ENCODE peak calls at places on chromosomes 7 and 10, in four cellular contexts. X is dorsolateral prefrontal cortex, U is upper lobe of right lung, H is MM.1S. R is an unnamed sample.

GRCh38 chr10:71323407-71323806 is 4.3 kb downstream of the SLC29A3 start:
- DNase-seq in X (no peak), H (no peak), U (no peak), R (no peak)

GRCh38 chr7:4319280-4319679 is 362.8 kb upstream of the FOXK1 start:
- DNase-seq in H (no peak), U (no peak), X (no peak), R (no peak)

GRCh38 chr10:47372726-47373125 is 11.4 kb downstream of the ZNF488 start:
- DNase-seq in X (no peak), U (no peak), H (no peak), R (no peak)

GRCh38 chr10:119498889-119499864 is 43.3 kb downstream of the RGS10 start:
- DNase-seq in H (no peak), U (no peak), X (no peak), R (peak; percentile 60)

GRCh38 chr7:13990319-13990983 is 985 bp upstream of the ETV1 start:
- DNase-seq in U (peak; percentile 75), H (peak; percentile 54), X (no peak), R (no peak)

GRCh38 chr7:106537119-106537518 is 123.8 kb downstream of the CCDC71L start:
- DNase-seq in U (no peak), X (no peak), H (no peak), R (no peak)

GRCh38 chr7:30594055-30594539 is 581 bp upstream of the GARS1 start:
- DNase-seq in X (peak; percentile 34), H (no peak), U (peak; percentile 69), R (peak; percentile 53)

GRCh38 chr10:14904316-14904732 is 25.7 kb downstream of the SUV39H2 start:
- DNase-seq in X (no peak), H (peak; percentile 53), U (no peak), R (no peak)

GRCh38 chr7:11474902-11475585 is 357.0 kb downstream of the THSD7A start:
- DNase-seq in H (no peak), U (no peak), X (no peak), R (no peak)

GRCh38 chr7:132090444-132090843 is 485.8 kb downstream of the PLXNA4 start:
- DNase-seq in H (peak; percentile 17), X (no peak), U (no peak), R (no peak)

GRCh38 chr10:43683451-43684197 is 34.9 kb upstream of the ZNF32 start:
- DNase-seq in X (no peak), H (peak; percentile 9), U (no peak), R (no peak)

GRCh38 chr7:66642932-66643331 is 14.3 kb downstream of the KCTD7 start:
- DNase-seq in U (no peak), X (no peak), H (no peak), R (no peak)

GRCh38 chr7:142785841-142786250 is 15.1 kb downstream of the PRSS2 start:
- DNase-seq in X (no peak), U (no peak), H (no peak), R (no peak)

GRCh38 chr10:105761861-105762260 is 1120.8 kb downstream of the SORCS3 start:
- DNase-seq in H (no peak), X (no peak), U (no peak), R (no peak)

GRCh38 chr10:125694874-125695273 is 11.9 kb upstream of the TEX36 start:
- DNase-seq in X (no peak), U (no peak), H (no peak), R (no peak)

DNA sequence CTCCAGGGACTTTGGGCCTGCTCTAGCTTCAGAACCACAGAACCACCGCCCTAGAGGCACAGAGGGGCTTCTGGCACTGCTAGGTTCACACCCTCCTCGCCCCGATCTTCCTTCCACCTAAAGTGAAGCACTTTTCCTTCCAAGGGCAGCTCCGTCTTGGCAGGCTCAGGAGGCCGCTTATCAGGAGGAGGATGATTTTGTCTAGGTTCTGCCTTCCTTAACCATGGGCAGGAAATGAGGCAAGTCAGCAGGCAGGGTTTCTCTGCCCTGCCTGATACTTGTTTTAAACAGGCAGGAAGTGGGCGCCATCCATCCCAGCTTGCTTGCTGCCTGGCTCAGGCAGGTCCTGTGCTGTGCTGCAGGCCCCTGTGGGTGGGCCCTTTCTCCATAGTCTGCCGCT is 8.3 kb upstream of the ATP6V0E2 start:
- DNase-seq in U (no peak), X (no peak), H (peak; percentile 53), R (no peak)
- H3K4me3 ChIP-seq in U (no peak overlapping the region), X (no peak overlapping the region), H (no peak overlapping the region), R (no peak overlapping the region)

DNA sequence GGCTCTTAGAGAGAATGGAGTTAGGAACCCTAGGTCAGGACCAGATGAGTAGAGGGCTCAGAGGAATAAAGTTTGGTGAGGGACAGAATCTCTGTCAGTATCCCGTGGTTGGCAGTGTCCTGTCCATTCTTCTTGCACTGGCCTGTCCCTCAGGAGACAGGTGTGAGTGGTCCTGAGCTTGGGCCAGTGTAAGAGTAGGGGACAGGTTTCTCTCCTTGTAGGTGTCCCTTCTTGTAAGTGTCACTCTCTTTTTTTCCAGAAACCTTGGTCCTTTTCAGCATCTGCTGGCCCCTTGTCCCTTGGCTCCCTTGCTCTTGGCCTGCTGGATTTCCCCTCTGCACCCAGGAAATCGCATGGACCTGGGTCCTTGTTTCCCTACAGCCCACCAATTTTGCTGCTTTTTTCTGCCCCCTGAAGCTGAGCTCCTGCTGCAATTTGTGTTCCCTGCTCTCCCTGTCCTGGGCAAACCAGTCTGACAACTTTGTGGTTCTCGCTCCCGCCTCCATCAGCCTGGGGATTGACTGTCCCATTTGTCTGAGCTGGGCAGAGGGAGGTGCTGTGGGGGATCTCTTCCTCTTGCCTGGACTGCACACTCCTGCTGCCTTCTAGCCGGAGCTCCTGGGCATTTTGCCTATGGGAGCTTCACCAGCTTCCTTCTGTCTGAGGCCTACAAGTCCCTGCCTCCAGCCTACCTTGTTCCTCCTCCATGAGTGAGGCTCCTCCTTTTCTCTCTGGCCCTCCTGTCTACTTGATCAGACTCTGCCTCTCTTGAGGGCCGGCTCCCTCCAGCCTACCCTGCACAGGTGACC is 6.5 kb downstream of the TSPAN14 start:
- DNase-seq in X (peak; percentile 78), U (peak; percentile 85), H (no peak), R (no peak)
- H3K4me3 ChIP-seq in X (no peak overlapping the region), U (peak overlapping the region; percentile 34), H (no peak overlapping the region), R (no peak overlapping the region)

DNA sequence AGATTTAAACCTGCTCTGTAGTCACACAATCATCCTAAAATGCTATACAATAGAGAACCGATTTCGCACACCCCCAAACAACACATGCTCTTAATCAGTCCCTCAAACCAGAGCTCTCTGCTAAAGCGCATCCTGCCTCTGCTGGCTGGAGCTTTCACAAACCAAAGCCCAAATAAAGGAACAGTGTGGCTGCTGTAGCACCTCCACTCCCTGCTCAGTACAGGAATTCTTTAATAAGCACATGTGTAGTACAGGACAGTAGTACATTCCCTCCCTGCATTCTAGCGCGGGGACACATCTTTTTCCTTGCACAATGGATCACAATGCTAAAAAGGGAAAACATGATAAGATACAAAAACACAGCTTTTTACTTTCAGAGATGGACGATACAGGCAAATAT is 684.6 kb downstream of the MAGI2 start:
- DNase-seq in U (no peak), X (peak; percentile 41), H (no peak), R (no peak)
- H3K4me3 ChIP-seq in U (no peak overlapping the region), X (peak overlapping the region; percentile 63), H (no peak overlapping the region), R (no peak overlapping the region)

DNA sequence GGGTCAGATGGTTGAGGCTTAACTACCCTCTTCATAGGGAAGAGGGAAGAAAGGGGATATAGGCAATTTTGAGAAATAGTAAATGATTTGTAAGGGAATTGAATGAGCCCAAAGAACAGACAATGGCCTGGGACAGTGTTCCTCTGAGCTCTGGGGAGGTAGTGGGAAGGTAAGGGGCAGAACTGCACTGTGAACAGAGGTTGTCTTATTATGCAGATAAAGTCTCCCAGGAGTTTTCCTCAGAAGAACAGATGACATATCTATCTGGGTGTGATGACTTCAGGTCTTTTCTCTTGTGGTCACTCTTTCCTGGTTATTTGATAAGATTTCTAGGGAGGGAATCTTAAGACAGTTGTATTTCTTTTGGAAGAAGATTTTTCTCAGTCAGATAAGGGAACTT is 296.1 kb downstream of the ZEB1 start:
- DNase-seq in X (no peak), U (no peak), H (no peak), R (no peak)
- H3K4me3 ChIP-seq in X (no peak overlapping the region), U (no peak overlapping the region), H (no peak overlapping the region), R (no peak overlapping the region)